ENCODE peak calls at places on chromosomes 13 and 19, in seven cellular contexts. C is tibial nerve, L is choroid plexus epithelial cell, U is psoas muscle, D is IMR-90, K is epithelial cell of esophagus, N is Peyer's patch. A is an unnamed sample.

GRCh38 chr13:35210234-35210633 is 266.3 kb downstream of the MAB21L1 start:
- DNase-seq in C (no peak), L (peak), U (no peak), D (no peak), K (peak), N (no peak), A (no peak)

GRCh38 chr13:51501592-51502205 is 48.9 kb upstream of the INTS6 start:
- DNase-seq in C (no peak), L (peak), U (no peak), D (peak), K (peak), N (no peak), A (peak)

GRCh38 chr13:105936816-105937215 is 598.6 kb downstream of the EFNB2 start:
- DNase-seq in C (no peak), L (peak), U (no peak), D (peak), K (no peak), N (no peak), A (no peak)

GRCh38 chr19:46299004-46299509 is 2.2 kb downstream of the HIF3A start:
- DNase-seq in C (peak), L (peak), U (peak), D (peak), K (peak), N (peak), A (no peak)

GRCh38 chr19:7408251-7408650 is 59.5 kb downstream of the ARHGEF18 start:
- DNase-seq in C (no peak), L (no peak), U (no peak), D (no peak), K (no peak), N (no peak), A (no peak)

GRCh38 chr13:39106216-39106995 is 68.2 kb downstream of the NHLRC3 start:
- DNase-seq in C (no peak), L (peak), U (no peak), D (no peak), K (no peak), N (no peak), A (no peak)

GRCh38 chr13:25406377-25406776 is 34.6 kb downstream of the ATP8A2 start:
- DNase-seq in C (no peak), L (peak), U (no peak), D (no peak), K (peak), N (no peak), A (no peak)

GRCh38 chr13:63880705-63881104 is 2465.1 kb upstream of the PCDH20 start:
- DNase-seq in C (no peak), L (no peak), U (no peak), D (no peak), K (no peak), N (no peak), A (no peak)

GRCh38 chr19:18300930-18301717 is 19.7 kb upstream of the JUND start:
- DNase-seq in C (peak), L (peak), U (peak), D (peak), K (peak), N (peak), A (no peak)

GRCh38 chr19:50906217-50906616 is 5.0 kb downstream of the KLK4 start:
- DNase-seq in C (peak), L (peak), U (no peak), D (no peak), K (no peak), N (no peak), A (peak)

GRCh38 chr13:40878823-40879222 is 89.4 kb downstream of the SLC25A15 start:
- DNase-seq in C (no peak), L (no peak), U (no peak), D (no peak), K (no peak), N (no peak), A (no peak)

GRCh38 chr13:24215732-24216131 is 55.2 kb downstream of the SPATA13 start:
- DNase-seq in C (peak), L (peak), U (no peak), D (peak), K (peak), N (no peak), A (no peak)

GRCh38 chr19:8240274-8241229 is 31.4 kb downstream of the CERS4 start:
- DNase-seq in C (peak), L (peak), U (peak), D (peak), K (peak), N (peak), A (peak)

GRCh38 chr13:61685683-61686013 is 270.0 kb upstream of the PCDH20 start:
- DNase-seq in C (no peak), L (no peak), U (no peak), D (no peak), K (peak), N (no peak), A (no peak)

GRCh38 chr13:80211573-80211972 is 129.4 kb downstream of the SPRY2 start:
- DNase-seq in C (no peak), L (no peak), U (no peak), D (no peak), K (no peak), N (no peak), A (no peak)

GRCh38 chr19:48554385-48555091 is 2.6 kb downstream of the SULT2B1 start:
- DNase-seq in C (no peak), L (no peak), U (no peak), D (no peak), K (no peak), N (no peak), A (no peak)

GRCh38 chr13:73767747-73768315 is 366.4 kb downstream of the KLF12 start:
- DNase-seq in C (no peak), L (no peak), U (no peak), D (no peak), K (peak), N (no peak), A (no peak)

GRCh38 chr13:112911285-112911701 is 57.7 kb upstream of the MCF2L start:
- DNase-seq in C (no peak), L (no peak), U (no peak), D (no peak), K (no peak), N (no peak), A (no peak)

GRCh38 chr13:76292726-76293125 is 593.5 kb downstream of the KCTD12 start:
- DNase-seq in C (no peak), L (peak), U (no peak), D (no peak), K (peak), N (no peak), A (no peak)
- TF ChIP-seq CTCF in C (no peak), L (no peak), U (no peak), D (no peak), K (no peak), N (no peak), A (no peak)

DNA sequence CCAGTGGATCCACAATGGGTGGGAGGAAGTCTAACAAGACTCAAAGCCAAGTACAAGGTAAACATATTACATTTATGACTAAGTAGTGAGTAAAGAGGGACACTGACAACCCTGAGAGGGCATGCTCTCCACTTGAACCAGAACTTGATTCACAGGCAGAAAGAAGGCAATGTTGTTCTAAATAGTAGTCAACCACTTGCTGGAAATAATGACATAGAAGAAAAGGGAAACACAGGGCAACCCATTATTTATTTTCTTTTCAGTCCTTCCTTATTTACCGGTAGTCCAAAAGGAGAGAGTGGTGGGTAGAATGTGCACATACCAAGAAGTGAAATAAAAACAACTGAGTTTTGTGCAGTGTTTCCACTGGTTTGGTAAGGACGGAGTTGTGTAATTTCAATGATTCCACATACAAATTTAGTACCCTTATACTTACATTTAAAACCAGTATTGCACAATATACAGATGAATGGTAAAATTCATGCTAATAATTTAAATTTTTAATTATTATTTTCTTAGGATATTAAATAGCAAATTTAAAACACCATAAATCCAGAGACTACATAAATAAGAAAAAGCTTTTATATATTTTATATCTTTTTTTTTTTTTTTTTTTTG is 65.9 kb downstream of the ENOX1 start:
- DNase-seq in C (no peak), L (peak), U (no peak), D (peak), K (peak), N (no peak), A (no peak)
- TF ChIP-seq CTCF in C (no peak), L (no peak), U (no peak), D (no peak), K (no peak), N (no peak), A (no peak)

DNA sequence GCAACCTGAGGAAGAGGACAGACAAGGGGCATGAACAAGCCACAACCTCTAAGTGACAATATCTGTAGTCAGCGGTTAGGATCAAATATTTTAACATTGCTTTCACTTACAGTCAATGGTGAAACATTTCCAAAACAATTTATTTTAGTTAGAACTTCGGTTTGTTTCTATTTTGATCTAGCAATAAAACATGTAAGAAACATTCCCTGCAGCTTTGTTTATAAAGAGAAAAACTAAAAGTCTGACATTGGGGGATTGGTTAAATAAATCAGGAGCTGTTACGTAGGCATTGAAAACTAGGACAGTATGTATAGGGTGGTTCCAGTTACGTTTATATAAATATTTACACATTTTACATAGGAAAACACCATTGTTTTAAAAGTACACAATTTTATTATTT is 3.4 kb downstream of the URI1 start:
- DNase-seq in C (no peak), L (no peak), U (no peak), D (peak), K (no peak), N (no peak), A (no peak)
- TF ChIP-seq CTCF in C (no peak), L (no peak), U (no peak), D (no peak), K (no peak), N (no peak), A (no peak)

GRCh38 chr19:3505598-3506383 is at the start of gene FZR1:
- DNase-seq in C (peak), L (peak), U (peak), D (peak), K (peak), N (peak), A (peak)
- TF ChIP-seq CTCF in C (no peak), L (no peak), U (no peak), D (no peak), K (no peak), N (peak), A (no peak)

GRCh38 chr19:40443930-40444180 is 280 bp downstream of the SERTAD3 start:
- DNase-seq in C (no peak), L (peak), U (no peak), D (no peak), K (peak), N (no peak), A (no peak)

GRCh38 chr19:40444181-40445005 is at the start of gene SERTAD3:
- DNase-seq in C (peak), L (peak), U (peak), D (peak), K (peak), N (peak), A (peak)

GRCh38 chr19:40442328-40443130 is 1.6 kb downstream of the SERTAD3 start:
- DNase-seq in C (no peak), L (no peak), U (no peak), D (no peak), K (no peak), N (no peak), A (no peak)

GRCh38 chr19:40441719-40442253 is 2.3 kb downstream of the SERTAD3 start:
- DNase-seq in C (no peak), L (peak), U (no peak), D (no peak), K (no peak), N (no peak), A (no peak)

GRCh38 chr19:40443131-40443929 is 805 bp downstream of the SERTAD3 start:
- DNase-seq in C (peak), L (peak), U (peak), D (peak), K (peak), N (peak), A (peak)
- TF ChIP-seq CTCF in C (no peak), L (no peak), U (no peak), D (no peak), K (no peak), N (no peak), A (no peak)

GRCh38 chr13:29483211-29483610 is 112.3 kb downstream of the SLC7A1 start:
- DNase-seq in C (no peak), L (no peak), U (no peak), D (no peak), K (no peak), N (no peak), A (no peak)

GRCh38 chr13:29481603-29482002 is 113.9 kb downstream of the SLC7A1 start:
- DNase-seq in C (no peak), L (no peak), U (no peak), D (no peak), K (no peak), N (no peak), A (no peak)

GRCh38 chr13:29482504-29482903 is 113.0 kb downstream of the SLC7A1 start:
- DNase-seq in C (no peak), L (no peak), U (no peak), D (no peak), K (no peak), N (no peak), A (no peak)

GRCh38 chr13:29479716-29480492 is 115.6 kb downstream of the SLC7A1 start:
- DNase-seq in C (no peak), L (no peak), U (no peak), D (no peak), K (no peak), N (no peak), A (no peak)

GRCh38 chr13:29480893-29481525 is 114.5 kb downstream of the SLC7A1 start:
- DNase-seq in C (no peak), L (no peak), U (no peak), D (no peak), K (no peak), N (no peak), A (no peak)
- TF ChIP-seq CTCF in C (no peak), L (no peak), U (no peak), D (no peak), K (no peak), N (no peak), A (no peak)

GRCh38 chr19:15124572-15125231 is 17.5 kb downstream of the SYDE1 start:
- DNase-seq in C (no peak), L (no peak), U (peak), D (no peak), K (peak), N (peak), A (no peak)

GRCh38 chr19:15123900-15124299 is 16.7 kb downstream of the SYDE1 start:
- DNase-seq in C (no peak), L (no peak), U (peak), D (no peak), K (no peak), N (peak), A (no peak)

GRCh38 chr19:15123031-15123890 is 16.1 kb downstream of the SYDE1 start:
- DNase-seq in C (no peak), L (no peak), U (no peak), D (no peak), K (no peak), N (no peak), A (no peak)

GRCh38 chr19:15126511-15126910 is 19.3 kb downstream of the SYDE1 start:
- DNase-seq in C (no peak), L (no peak), U (no peak), D (no peak), K (no peak), N (no peak), A (no peak)

GRCh38 chr19:15125232-15126067 is 18.2 kb downstream of the SYDE1 start:
- DNase-seq in C (peak), L (peak), U (peak), D (peak), K (peak), N (peak), A (peak)
- TF ChIP-seq CTCF in C (no peak), L (no peak), U (no peak), D (no peak), K (no peak), N (peak), A (no peak)

DNA sequence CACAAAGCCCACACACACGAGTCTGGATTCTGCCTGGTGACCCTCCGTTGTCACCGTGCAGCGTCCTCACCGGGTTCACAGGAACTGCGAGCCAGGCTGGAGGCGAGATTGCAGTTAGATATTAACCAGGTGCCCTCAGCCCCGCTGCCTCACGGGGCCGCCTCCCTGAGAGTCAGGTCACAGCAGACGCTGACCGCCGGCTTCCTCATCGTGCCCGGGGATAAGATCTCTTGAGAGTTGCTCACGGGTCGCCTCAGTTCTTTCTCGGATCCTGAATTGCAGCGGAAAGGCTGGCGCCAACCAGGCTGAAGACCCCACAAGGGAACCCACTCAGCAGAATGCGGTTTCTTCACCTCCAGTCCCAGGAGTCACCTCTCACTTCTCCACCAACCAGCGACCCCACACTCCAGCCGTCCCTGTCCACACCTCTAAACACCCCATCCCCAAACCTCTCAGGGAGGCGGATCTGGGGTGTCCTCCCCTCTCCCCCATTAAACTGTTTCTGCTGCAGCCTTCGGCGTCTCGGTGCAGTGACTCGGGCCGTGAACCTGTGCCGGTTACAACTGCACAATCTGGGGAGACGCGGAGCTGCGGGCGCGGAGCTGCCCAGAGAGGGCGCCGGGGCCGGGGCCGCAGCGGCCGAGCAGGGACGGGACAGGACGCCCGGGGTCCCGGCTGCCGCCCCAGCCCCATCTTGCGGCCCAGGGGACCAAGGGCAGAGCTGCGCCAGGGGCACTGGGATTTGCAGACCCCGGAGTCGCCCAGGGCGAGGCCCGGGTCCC is 591 bp downstream of the ZNF823 start:
- DNase-seq in C (no peak), L (peak), U (peak), D (peak), K (peak), N (peak), A (peak)
- TF ChIP-seq CTCF in C (no peak), L (no peak), U (no peak), D (peak), K (no peak), N (no peak), A (peak)

A was measured in GM10248.